ENCODE peak calls at places on chromosomes 1 and 21, in four cellular contexts. O, A, M and K are unnamed samples.

GRCh38 chr1:40267767-40268187 is 9.7 kb downstream of the ZMPSTE24 start:
- DNase-seq in O (no peak), A (peak), M (no peak), K (peak)

GRCh38 chr1:62398377-62398776 is 38.5 kb upstream of the USP1 start:
- DNase-seq in O (no peak), A (peak), M (peak), K (peak)

GRCh38 chr1:175162955-175163354 is 29.6 kb downstream of the KIAA0040 start:
- DNase-seq in O (no peak), A (no peak), M (no peak), K (no peak)

GRCh38 chr1:72366473-72366872 is 84.1 kb upstream of the NEGR1 start:
- DNase-seq in O (no peak), A (peak), M (peak), K (no peak)

GRCh38 chr1:94383966-94384408 is 34.2 kb upstream of the ABCD3 start:
- DNase-seq in O (peak), A (peak), M (peak), K (peak)

GRCh38 chr1:205440476-205441317 is 15.1 kb downstream of the BLACAT1 start:
- DNase-seq in O (no peak), A (peak), M (peak), K (no peak)

GRCh38 chr1:18069903-18070302 is 37.7 kb upstream of the IGSF21 start:
- DNase-seq in O (no peak), A (no peak), M (no peak), K (no peak)

GRCh38 chr1:42436794-42437458 is 18.9 kb downstream of the ZMYND12 start:
- DNase-seq in O (no peak), A (no peak), M (no peak), K (no peak)

GRCh38 chr1:149962736-149963135 is 26.1 kb upstream of the MTMR11 start:
- DNase-seq in O (no peak), A (no peak), M (no peak), K (no peak)

GRCh38 chr1:77281491-77282186 is at the start of gene AK5:
- DNase-seq in O (peak), A (no peak), M (no peak), K (no peak)

GRCh38 chr1:231390071-231390470 is 32.0 kb downstream of the EGLN1 start:
- DNase-seq in O (no peak), A (peak), M (no peak), K (no peak)

GRCh38 chr1:173715538-173715844 is 710 bp downstream of the KLHL20 start:
- DNase-seq in O (no peak), A (no peak), M (no peak), K (no peak)

GRCh38 chr21:32083175-32083574 is 195.7 kb downstream of the MIS18A start:
- DNase-seq in O (no peak), A (no peak), M (no peak), K (no peak)

GRCh38 chr1:925532-926421 is 2.1 kb downstream of the SAMD11 start:
- DNase-seq in O (no peak), A (no peak), M (no peak), K (no peak)

GRCh38 chr21:30227633-30228404 is 11.9 kb upstream of the CLDN8 start:
- DNase-seq in O (no peak), A (peak), M (peak), K (peak)

GRCh38 chr1:220879509-220880366 is 495 bp downstream of the HLX start:
- DNase-seq in O (peak), A (no peak), M (no peak), K (no peak)

GRCh38 chr1:62012821-62013220 is 181.8 kb upstream of the L1TD1 start:
- DNase-seq in O (no peak), A (no peak), M (no peak), K (no peak)

GRCh38 chr1:33234131-33234530 is 22.2 kb upstream of the ZNF362 start:
- DNase-seq in O (no peak), A (no peak), M (no peak), K (no peak)

GRCh38 chr1:19029191-19030085 is 73.0 kb upstream of the IFFO2 start:
- DNase-seq in O (no peak), A (no peak), M (no peak), K (no peak)

GRCh38 chr21:15857740-15858139 is 128.0 kb downstream of the USP25 start:
- DNase-seq in O (no peak), A (no peak), M (no peak), K (no peak)

GRCh38 chr1:57845041-57845440 is 421.2 kb upstream of the DAB1 start:
- DNase-seq in O (no peak), A (peak), M (no peak), K (no peak)

GRCh38 chr1:235708390-235708962 is 58.9 kb upstream of the GNG4 start:
- DNase-seq in O (peak), A (peak), M (peak), K (no peak)

GRCh38 chr1:109892476-109893368 is 17.9 kb upstream of the CSF1 start:
- DNase-seq in O (peak), A (no peak), M (no peak), K (no peak)

GRCh38 chr1:6831368-6831767 is 46.1 kb downstream of the CAMTA1 start:
- DNase-seq in O (no peak), A (no peak), M (no peak), K (no peak)

GRCh38 chr1:204417231-204417997 is 5.8 kb upstream of the PPP1R15B start:
- DNase-seq in O (peak), A (peak), M (peak), K (peak)

GRCh38 chr1:29243023-29243862 is 6.9 kb downstream of the PTPRU start:
- DNase-seq in O (no peak), A (no peak), M (no peak), K (no peak)

GRCh38 chr1:181104790-181105133 is 16.3 kb downstream of the IER5 start:
- DNase-seq in O (no peak), A (no peak), M (no peak), K (no peak)

GRCh38 chr1:105337427-105337826 is 1587.7 kb downstream of the AMY1C start:
- DNase-seq in O (no peak), A (no peak), M (no peak), K (no peak)
- TF ChIP-seq CTCF in O (no peak), A (no peak), M (no peak), K (no peak)

GRCh38 chr21:43794311-43794710 is 4.9 kb downstream of the RRP1 start:
- DNase-seq in O (no peak), A (no peak), M (no peak), K (no peak)
- H3K4me3 ChIP-seq in O (no peak), A (no peak), M (no peak), K (no peak)

DNA sequence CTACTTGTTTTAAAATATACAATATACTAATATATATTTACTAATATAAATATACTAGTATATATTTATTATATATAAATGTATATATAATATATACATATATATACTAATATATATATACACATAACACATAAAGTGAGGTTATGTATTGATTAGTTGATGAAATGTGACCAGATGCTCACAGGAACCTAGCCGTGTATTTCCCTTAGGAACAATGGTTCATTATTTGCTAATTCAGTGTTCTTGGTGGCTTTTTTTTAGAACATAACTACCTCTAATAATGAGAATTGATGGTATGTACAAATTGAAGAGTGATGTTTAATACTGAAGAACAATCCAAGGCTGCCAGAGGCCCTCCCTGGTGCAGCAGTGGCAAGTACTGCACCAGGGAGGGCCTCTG is 37.9 kb upstream of the ITPKB start:
- DNase-seq in O (no peak), A (no peak), M (no peak), K (no peak)
- TF ChIP-seq CTCF in O (no peak), A (no peak), M (no peak), K (no peak)

GRCh38 chr21:42654913-42655796 is 1.7 kb downstream of the PDE9A start:
- DNase-seq in O (no peak), A (no peak), M (no peak), K (no peak)
- H3K4me3 ChIP-seq in O (peak), A (no peak), M (no peak), K (no peak)

GRCh38 chr1:79561521-79561978 is 555.0 kb upstream of the ADGRL4 start:
- DNase-seq in O (no peak), A (no peak), M (no peak), K (no peak)

GRCh38 chr1:79550402-79550801 is 543.9 kb upstream of the ADGRL4 start:
- DNase-seq in O (no peak), A (no peak), M (no peak), K (no peak)

GRCh38 chr1:79551321-79551720 is 544.8 kb upstream of the ADGRL4 start:
- DNase-seq in O (no peak), A (no peak), M (no peak), K (peak)

GRCh38 chr1:79554620-79555160 is 548.2 kb upstream of the ADGRL4 start:
- DNase-seq in O (no peak), A (no peak), M (no peak), K (no peak)

GRCh38 chr1:79556189-79556588 is 549.7 kb upstream of the ADGRL4 start:
- DNase-seq in O (no peak), A (no peak), M (no peak), K (no peak)
- TF ChIP-seq CTCF in O (no peak), A (no peak), M (no peak), K (no peak)